ENCODE peak calls at places on chromosome 4, in six cellular contexts. Y, N, I, H, Z and Q are unnamed samples.

GRCh38 chr4:86388252-86388651 is 28.4 kb upstream of the MAPK10 start:
- DNase-seq in Y (no peak), Z (no peak), I (no peak), N (no peak), H (no peak), Q (no peak)

GRCh38 chr4:88629826-88630225 is 37.5 kb downstream of the HERC3 start:
- DNase-seq in Z (no peak), Y (no peak), H (no peak), I (no peak), N (no peak), Q (no peak)

GRCh38 chr4:80986021-80986420 is 44.5 kb upstream of the BMP3 start:
- DNase-seq in H (no peak), Y (no peak), N (no peak), I (no peak), Z (no peak), Q (no peak)

GRCh38 chr4:106806158-106806797 is 229.8 kb downstream of the DKK2 start:
- DNase-seq in Z (no peak), H (no peak), N (no peak), I (no peak), Y (no peak), Q (no peak)

GRCh38 chr4:189974056-189974455 is 33.4 kb downstream of the FRG1 start:
- DNase-seq in H (no peak), I (peak), N (no peak), Z (no peak), Y (peak), Q (no peak)

GRCh38 chr4:40940317-40940720 is 190.6 kb downstream of the NSUN7 start:
- DNase-seq in N (no peak), Y (no peak), Z (no peak), H (no peak), I (no peak), Q (no peak)

GRCh38 chr4:128315756-128316520 is 28.3 kb upstream of the PGRMC2 start:
- DNase-seq in Y (no peak), N (no peak), I (no peak), Z (no peak), H (no peak), Q (no peak)

GRCh38 chr4:102959503-102959902 is 60.0 kb downstream of the SLC9B1 start:
- DNase-seq in Z (no peak), H (no peak), I (no peak), Y (no peak), N (no peak), Q (no peak)

GRCh38 chr4:62709618-62710252 is 1509.6 kb downstream of the ADGRL3 start:
- DNase-seq in N (peak), H (peak), I (no peak), Y (peak), Z (no peak), Q (no peak)

GRCh38 chr4:6270691-6271121 is 1.1 kb downstream of the WFS1 start:
- DNase-seq in Y (no peak), N (no peak), Z (no peak), I (no peak), H (no peak), Q (no peak)

GRCh38 chr4:180827193-180827592 is 1416.0 kb upstream of the TENM3 start:
- DNase-seq in Y (no peak), H (no peak), N (peak), Z (peak), I (no peak), Q (no peak)

GRCh38 chr4:91258326-91258725 is 1045.4 kb upstream of the GRID2 start:
- DNase-seq in Y (no peak), H (no peak), Z (no peak), N (no peak), I (no peak), Q (no peak)

GRCh38 chr4:140870427-140870826 is 114.2 kb upstream of the TBC1D9 start:
- DNase-seq in I (no peak), Y (no peak), Z (no peak), N (no peak), H (no peak), Q (no peak)

GRCh38 chr4:94274912-94275311 is 67.2 kb downstream of the SMARCAD1 start:
- DNase-seq in N (no peak), Y (no peak), Z (no peak), I (no peak), H (no peak), Q (no peak)

GRCh38 chr4:32661229-32661628 is 1941.1 kb downstream of the PCDH7 start:
- DNase-seq in Z (no peak), H (no peak), I (no peak), Y (no peak), N (no peak), Q (no peak)

GRCh38 chr4:148023782-148024181 is 291.9 kb downstream of the ARHGAP10 start:
- DNase-seq in Y (no peak), H (no peak), I (no peak), N (no peak), Z (no peak), Q (no peak)

GRCh38 chr4:83993774-83994173 is 457.9 kb downstream of the GPAT3 start:
- DNase-seq in Z (no peak), I (peak), N (no peak), Y (peak), H (peak), Q (no peak)

GRCh38 chr4:41725254-41725653 is 23.3 kb downstream of the PHOX2B start:
- DNase-seq in H (peak), Z (no peak), N (no peak), Y (no peak), I (no peak), Q (no peak)

GRCh38 chr4:8772499-8773123 is 99.0 kb downstream of the HMX1 start:
- DNase-seq in N (no peak), Z (no peak), I (no peak), Y (no peak), H (no peak), Q (no peak)

GRCh38 chr4:71772592-71772991 is 11.3 kb downstream of the GC start:
- DNase-seq in I (no peak), Y (no peak), N (no peak), H (no peak), Z (no peak), Q (no peak)

GRCh38 chr4:129080129-129080528 is 13.2 kb downstream of the SCLT1 start:
- DNase-seq in H (no peak), Y (no peak), I (no peak), N (no peak), Z (no peak), Q (no peak)

GRCh38 chr4:3363411-3364141 is 70.8 kb downstream of the RGS12 start:
- DNase-seq in Y (no peak), H (no peak), N (no peak), I (no peak), Z (no peak), Q (no peak)

GRCh38 chr4:123547167-123547817 is 150.7 kb downstream of the SPRY1 start:
- DNase-seq in H (peak), N (no peak), I (no peak), Y (no peak), Z (no peak), Q (no peak)